ENCODE peak calls at places on chromosomes 12 and 14, in seven cellular contexts. N, F, D, P, S, B and J are unnamed samples. For H3K27me3, the result is how much of the 10 kb centered on the place peaks cover.

GRCh38 chr12:105944628-105945027 is 194.1 kb downstream of the NUAK1 start:
- DNase-seq in S (no peak), P (no peak), F (no peak), D (no peak), B (peak), N (no peak), J (no peak)

GRCh38 chr12:40099423-40099853 is 6.4 kb downstream of the SLC2A13 start:
- DNase-seq in B (peak), P (no peak), S (no peak), N (no peak), D (no peak), F (no peak), J (no peak)

GRCh38 chr14:90644882-90645281 is 171.3 kb downstream of the TTC7B start:
- DNase-seq in P (no peak), B (no peak), N (peak), F (no peak), S (peak), D (no peak), J (no peak)

GRCh38 chr12:2416158-2416557 is 363.4 kb downstream of the CACNA1C start:
- DNase-seq in S (no peak), P (no peak), F (no peak), B (no peak), D (no peak), N (no peak), J (no peak)

GRCh38 chr12:69529021-69529420 is 56.2 kb upstream of the CCT2 start:
- DNase-seq in P (no peak), F (no peak), D (no peak), N (no peak), B (no peak), S (no peak), J (no peak)

GRCh38 chr12:88501976-88502938 is 78.0 kb downstream of the KITLG start:
- DNase-seq in P (peak), D (no peak), S (no peak), F (no peak), N (peak), B (peak), J (no peak)

GRCh38 chr12:95701275-95701674 is 89.3 kb downstream of the NTN4 start:
- DNase-seq in B (peak), N (no peak), S (no peak), F (no peak), P (no peak), D (no peak), J (no peak)

GRCh38 chr12:110107369-110108281 is 16.5 kb upstream of the IFT81 start:
- DNase-seq in N (peak), F (no peak), B (peak), D (no peak), S (peak), P (peak), J (no peak)

GRCh38 chr14:54738009-54738408 is 164.6 kb downstream of the GCH1 start:
- DNase-seq in F (no peak), B (peak), N (no peak), S (no peak), P (peak), D (no peak), J (no peak)

GRCh38 chr14:87628129-87628528 is 364.9 kb downstream of the GALC start:
- DNase-seq in P (no peak), D (no peak), F (no peak), B (no peak), N (peak), S (no peak), J (peak)

GRCh38 chr12:52808573-52809160 is 5.2 kb downstream of the KRT4 start:
- DNase-seq in N (no peak), B (no peak), S (no peak), F (no peak), P (no peak), D (no peak), J (no peak)
- H3K27me3 ChIP-seq in N (under half), B (under half), S (under half), F (under half), P (under half), D (under half), J (under half)

GRCh38 chr12:52772727-52773126 is 4.4 kb downstream of the KRT76 start:
- DNase-seq in S (no peak), F (no peak), P (no peak), N (no peak), D (no peak), B (no peak), J (no peak)
- H3K27me3 ChIP-seq in S (half or more), F (under half), P (under half), N (under half), D (under half), B (half or more), J (under half)

DNA sequence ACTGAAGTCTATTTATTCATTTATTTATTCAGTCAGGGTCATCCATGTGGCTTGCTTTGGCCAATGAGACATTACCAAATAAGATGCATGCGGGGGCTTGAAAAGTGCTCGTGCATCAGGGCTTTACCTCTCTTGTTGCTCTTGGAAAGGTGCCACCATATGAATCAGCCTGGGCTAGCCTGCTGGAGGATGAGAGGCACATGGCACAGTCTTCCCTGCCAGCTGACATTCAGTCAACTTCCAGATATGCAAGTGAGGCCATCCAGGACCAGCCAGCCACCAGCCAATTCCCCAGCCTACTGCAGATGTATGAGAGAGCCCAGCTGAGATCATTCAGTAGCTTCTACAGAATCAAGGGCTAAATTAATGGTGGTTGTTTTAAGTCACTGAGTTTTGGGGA is 105.2 kb upstream of the RPH3A start:
- DNase-seq in D (no peak), B (peak), P (peak), S (no peak), N (no peak), F (no peak), J (no peak)
- H3K27me3 ChIP-seq in D (under half), B (under half), P (under half), S (half or more), N (under half), F (under half), J (under half)

DNA sequence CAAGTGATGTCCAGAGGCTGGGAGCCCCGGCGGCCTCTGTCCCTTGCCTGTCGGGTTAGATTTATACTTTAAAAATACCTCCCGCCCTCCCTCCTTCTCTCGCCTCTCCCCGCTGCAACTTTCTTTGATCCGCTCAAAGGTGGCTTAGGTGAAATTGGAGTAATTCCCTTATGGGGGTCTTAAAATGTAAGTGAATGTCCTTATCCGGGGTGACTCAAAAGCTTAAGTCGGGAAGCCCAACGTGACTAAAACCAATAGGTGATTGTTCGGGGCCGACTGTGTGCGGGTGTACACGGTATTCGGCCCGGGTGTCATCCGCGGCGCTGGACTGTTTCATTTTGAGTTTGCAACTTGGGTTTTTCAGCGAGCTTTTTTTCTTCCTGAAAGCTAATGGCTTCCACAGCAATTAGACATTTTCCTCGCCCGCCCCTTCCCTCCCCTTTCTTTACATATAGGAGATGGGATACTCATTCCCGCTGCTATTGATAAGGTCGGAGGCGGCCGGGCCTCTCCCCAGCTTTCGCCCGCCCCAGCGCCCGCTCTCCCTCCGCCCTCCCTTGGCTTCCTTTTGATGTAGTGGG is 2.0 kb upstream of the CCND2 start:
- DNase-seq in D (no peak), B (no peak), S (no peak), P (no peak), F (no peak), N (no peak), J (no peak)
- H3K27me3 ChIP-seq in D (half or more), B (under half), S (half or more), P (half or more), F (half or more), N (half or more), J (half or more)

DNA sequence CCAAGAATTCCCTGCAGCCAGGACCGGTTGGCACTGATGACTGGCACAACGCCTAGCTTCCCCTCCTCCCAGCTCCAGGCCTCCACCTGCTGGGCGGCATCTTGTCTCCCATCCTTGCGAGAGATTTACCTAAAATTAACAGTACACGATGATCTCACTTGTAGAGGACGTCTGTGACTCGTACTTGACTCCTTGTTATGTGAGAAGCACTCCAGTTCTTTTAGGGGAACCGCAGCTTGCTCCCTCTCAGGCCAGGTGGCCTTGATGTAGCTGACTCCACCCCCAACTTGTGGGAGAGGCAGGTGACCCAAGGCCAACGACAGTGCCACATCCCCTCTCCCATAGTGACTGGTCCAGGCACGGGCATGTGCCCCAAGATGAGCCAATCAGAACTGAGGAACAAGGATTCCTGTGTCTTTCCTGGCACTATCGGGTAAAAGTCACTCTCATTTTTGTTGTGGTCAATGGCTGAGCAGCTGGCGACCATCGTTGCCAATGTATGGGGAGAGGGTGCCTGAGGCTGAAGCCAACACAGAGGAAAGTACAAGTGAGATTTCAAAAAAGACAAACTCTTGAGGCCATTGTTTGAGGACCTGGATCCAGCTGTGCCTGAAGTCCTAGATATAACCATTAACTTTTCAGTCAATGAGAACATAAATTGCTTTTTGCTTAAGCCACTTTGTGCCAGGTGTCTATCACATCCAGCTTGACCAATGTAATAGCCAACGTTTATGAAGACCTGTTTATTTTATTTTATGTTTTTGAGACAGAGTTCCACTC is 208.7 kb downstream of the RBM19 start:
- DNase-seq in P (peak), S (no peak), D (no peak), N (no peak), B (no peak), F (no peak), J (no peak)
- H3K27me3 ChIP-seq in P (under half), S (half or more), D (under half), N (under half), B (under half), F (under half), J (under half)

DNA sequence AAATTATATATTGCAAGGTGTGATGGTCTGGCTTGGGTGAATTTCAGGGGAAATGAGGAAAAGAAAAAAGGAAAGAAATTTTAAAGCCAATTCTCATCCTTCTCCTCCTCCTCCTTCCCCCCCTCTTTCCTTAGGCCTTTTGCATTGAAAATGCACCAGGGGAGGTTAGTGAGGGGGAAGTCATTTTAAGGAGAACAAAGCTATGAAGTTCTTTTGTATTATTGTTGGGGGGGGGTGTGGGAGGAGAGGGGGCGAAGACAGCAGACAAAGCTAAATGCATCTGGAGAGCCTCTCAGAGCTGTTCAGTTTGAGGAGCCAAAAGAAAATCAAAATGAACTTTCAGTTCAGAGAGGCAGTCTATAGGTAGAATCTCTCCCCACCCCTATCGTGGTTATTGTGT is 1.9 kb downstream of the HOXC4 start:
- DNase-seq in S (no peak), N (no peak), P (no peak), D (no peak), F (no peak), B (no peak), J (no peak)
- H3K27me3 ChIP-seq in S (half or more), N (under half), P (under half), D (under half), F (half or more), B (under half), J (under half)

GRCh38 chr12:3489057-3489456 is 1.9 kb upstream of the PRMT8 start:
- DNase-seq in D (no peak), B (peak), P (no peak), F (no peak), S (no peak), N (peak), J (no peak)

GRCh38 chr12:3487027-3487426 is 4.0 kb upstream of the PRMT8 start:
- DNase-seq in P (no peak), D (no peak), F (no peak), S (no peak), B (no peak), N (no peak), J (no peak)

GRCh38 chr12:3480744-3481143 is 10.3 kb upstream of the PRMT8 start:
- DNase-seq in P (no peak), F (no peak), B (no peak), S (no peak), N (no peak), D (no peak), J (no peak)

GRCh38 chr12:3483089-3483488 is 7.9 kb upstream of the PRMT8 start:
- DNase-seq in S (no peak), N (no peak), P (no peak), B (no peak), F (no peak), D (no peak), J (no peak)
- H3K27me3 ChIP-seq in S (under half), N (under half), P (under half), B (half or more), F (under half), D (half or more), J (under half)

GRCh38 chr12:130220361-130220760 is 58.1 kb downstream of the FZD10 start:
- DNase-seq in N (no peak), P (no peak), F (no peak), D (no peak), S (no peak), B (no peak), J (no peak)
- H3K27me3 ChIP-seq in N (under half), P (under half), F (under half), D (under half), S (half or more), B (under half), J (under half)

GRCh38 chr12:98297557-98297956 is 217.8 kb upstream of the TMPO start:
- DNase-seq in N (no peak), P (no peak), F (no peak), S (no peak), B (no peak), D (no peak), J (no peak)
- H3K27me3 ChIP-seq in N (under half), P (under half), F (under half), S (under half), B (under half), D (under half), J (under half)

DNA sequence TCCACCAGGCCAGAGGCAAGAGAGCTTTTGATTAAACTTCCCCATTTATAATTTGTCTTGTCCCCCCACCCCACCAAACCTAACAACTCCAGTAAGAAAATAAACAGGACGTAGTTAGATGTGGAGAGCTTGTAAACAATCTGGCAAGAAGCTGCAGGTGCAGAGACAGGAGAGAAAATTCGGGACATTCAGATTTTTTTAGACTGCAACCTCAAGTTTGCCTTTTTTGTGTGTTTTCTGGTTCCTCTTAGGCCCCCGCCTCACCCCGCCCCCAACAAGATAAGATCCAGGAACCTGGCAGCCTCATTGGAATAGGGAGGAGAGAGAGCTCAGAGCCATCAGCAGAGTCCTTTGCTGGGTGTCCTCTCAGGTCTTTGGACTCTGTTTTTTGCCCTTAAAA is 2.8 kb downstream of the HOXC10 start:
- DNase-seq in S (no peak), N (no peak), B (no peak), D (no peak), P (no peak), F (no peak), J (no peak)
- H3K27me3 ChIP-seq in S (half or more), N (half or more), B (under half), D (under half), P (under half), F (half or more), J (under half)